ENCODE peak calls at places on chromosomes 3 and 15, in eight cellular contexts. One of them, this sample, is unnamed.

GRCh38 chr3:71585126-71585525 is 1.6 kb upstream of the FOXP1 start:
- DNase-seq in keratinocyte: no peak
- DNase-seq in adrenal gland: no peak
- DNase-seq in IMR-90: no peak
- DNase-seq in HCT116: no peak
- DNase-seq in mesendoderm: no peak
- DNase-seq in sigmoid colon: no peak
- DNase-seq in thoracic aorta: no peak
- DNase-seq in this sample: no peak

GRCh38 chr3:98732239-98733054 is 30.7 kb upstream of the ST3GAL6 start:
- DNase-seq in sigmoid colon: peak; percentile 72
- DNase-seq in thoracic aorta: no peak
- DNase-seq in keratinocyte: no peak
- DNase-seq in IMR-90: no peak
- DNase-seq in adrenal gland: peak; percentile 66
- DNase-seq in HCT116: peak; percentile 40
- DNase-seq in mesendoderm: peak; percentile 89
- DNase-seq in this sample: peak; percentile 86

GRCh38 chr3:53264718-53265117 is 8.9 kb upstream of the TKT start:
- DNase-seq in mesendoderm: no peak
- DNase-seq in thoracic aorta: no peak
- DNase-seq in keratinocyte: no peak
- DNase-seq in sigmoid colon: no peak
- DNase-seq in IMR-90: no peak
- DNase-seq in HCT116: no peak
- DNase-seq in adrenal gland: no peak
- DNase-seq in this sample: peak; percentile 24

GRCh38 chr3:144221771-144222170 is 250.1 kb downstream of the DIPK2A start:
- DNase-seq in HCT116: no peak
- DNase-seq in adrenal gland: no peak
- DNase-seq in IMR-90: no peak
- DNase-seq in mesendoderm: peak; percentile 12
- DNase-seq in keratinocyte: no peak
- DNase-seq in thoracic aorta: no peak
- DNase-seq in sigmoid colon: no peak
- DNase-seq in this sample: no peak

GRCh38 chr15:81786776-81787175 is 259.0 kb downstream of the MEX3B start:
- DNase-seq in adrenal gland: no peak
- DNase-seq in HCT116: no peak
- DNase-seq in sigmoid colon: no peak
- DNase-seq in thoracic aorta: no peak
- DNase-seq in IMR-90: no peak
- DNase-seq in keratinocyte: no peak
- DNase-seq in mesendoderm: no peak
- DNase-seq in this sample: no peak

GRCh38 chr3:145357453-145357852 is 803.5 kb downstream of the PLOD2 start:
- DNase-seq in adrenal gland: no peak
- DNase-seq in sigmoid colon: no peak
- DNase-seq in thoracic aorta: no peak
- DNase-seq in mesendoderm: peak; percentile 28
- DNase-seq in keratinocyte: no peak
- DNase-seq in IMR-90: no peak
- DNase-seq in HCT116: no peak
- DNase-seq in this sample: no peak

GRCh38 chr3:18424862-18425640 is at the start of gene SATB1:
- DNase-seq in sigmoid colon: peak; percentile 92
- DNase-seq in thoracic aorta: peak; percentile 56
- DNase-seq in adrenal gland: peak; percentile 77
- DNase-seq in mesendoderm: peak; percentile 89
- DNase-seq in keratinocyte: peak; percentile 5
- DNase-seq in HCT116: no peak
- DNase-seq in IMR-90: peak; percentile 34
- DNase-seq in this sample: peak; percentile 95

GRCh38 chr15:43531018-43531667 is 13.7 kb downstream of the MAP1A start:
- DNase-seq in sigmoid colon: peak; percentile 60
- DNase-seq in IMR-90: no peak
- DNase-seq in mesendoderm: peak; percentile 27
- DNase-seq in keratinocyte: no peak
- DNase-seq in HCT116: no peak
- DNase-seq in thoracic aorta: no peak
- DNase-seq in adrenal gland: no peak
- DNase-seq in this sample: no peak

GRCh38 chr3:195394700-195395099 is 48.1 kb downstream of the ACAP2 start:
- DNase-seq in IMR-90: peak; percentile 49
- DNase-seq in HCT116: no peak
- DNase-seq in thoracic aorta: no peak
- DNase-seq in keratinocyte: no peak
- DNase-seq in adrenal gland: no peak
- DNase-seq in sigmoid colon: no peak
- DNase-seq in mesendoderm: peak; percentile 29
- DNase-seq in this sample: no peak

GRCh38 chr3:161430307-161430706 is 59.0 kb upstream of the SPTSSB start:
- DNase-seq in mesendoderm: no peak
- DNase-seq in HCT116: no peak
- DNase-seq in sigmoid colon: no peak
- DNase-seq in IMR-90: no peak
- DNase-seq in keratinocyte: no peak
- DNase-seq in thoracic aorta: no peak
- DNase-seq in adrenal gland: no peak
- DNase-seq in this sample: no peak

GRCh38 chr3:30644615-30645014 is 38.2 kb downstream of the TGFBR2 start:
- DNase-seq in HCT116: no peak
- DNase-seq in adrenal gland: peak; percentile 66
- DNase-seq in IMR-90: peak; percentile 79
- DNase-seq in mesendoderm: no peak
- DNase-seq in thoracic aorta: no peak
- DNase-seq in sigmoid colon: peak; percentile 92
- DNase-seq in keratinocyte: no peak
- DNase-seq in this sample: no peak

GRCh38 chr15:80536231-80536630 is 132.0 kb downstream of the ARNT2 start:
- DNase-seq in HCT116: no peak
- DNase-seq in mesendoderm: peak; percentile 28
- DNase-seq in sigmoid colon: no peak
- DNase-seq in IMR-90: no peak
- DNase-seq in thoracic aorta: no peak
- DNase-seq in adrenal gland: no peak
- DNase-seq in keratinocyte: no peak
- DNase-seq in this sample: no peak

GRCh38 chr3:74599564-74599963 is 14.9 kb downstream of the CNTN3 start:
- DNase-seq in sigmoid colon: no peak
- DNase-seq in mesendoderm: no peak
- DNase-seq in thoracic aorta: no peak
- DNase-seq in keratinocyte: no peak
- DNase-seq in IMR-90: peak; percentile 50
- DNase-seq in adrenal gland: no peak
- DNase-seq in HCT116: no peak
- DNase-seq in this sample: no peak

GRCh38 chr3:10570196-10570946 is 65.0 kb upstream of the ATP2B2 start:
- DNase-seq in mesendoderm: no peak
- DNase-seq in sigmoid colon: no peak
- DNase-seq in IMR-90: no peak
- DNase-seq in HCT116: no peak
- DNase-seq in thoracic aorta: no peak
- DNase-seq in keratinocyte: no peak
- DNase-seq in adrenal gland: no peak
- DNase-seq in this sample: no peak

GRCh38 chr15:74978503-74978902 is 16.9 kb upstream of the SCAMP5 start:
- DNase-seq in keratinocyte: no peak
- DNase-seq in HCT116: no peak
- DNase-seq in sigmoid colon: no peak
- DNase-seq in thoracic aorta: no peak
- DNase-seq in adrenal gland: peak; percentile 75
- DNase-seq in mesendoderm: no peak
- DNase-seq in IMR-90: peak; percentile 22
- DNase-seq in this sample: peak; percentile 46

GRCh38 chr15:90101969-90102890 is at the start of gene IDH2:
- DNase-seq in thoracic aorta: no peak
- DNase-seq in HCT116: peak; percentile 38
- DNase-seq in keratinocyte: no peak
- DNase-seq in sigmoid colon: peak; percentile 89
- DNase-seq in IMR-90: peak; percentile 79
- DNase-seq in mesendoderm: peak; percentile 88
- DNase-seq in adrenal gland: peak; percentile 69
- DNase-seq in this sample: peak; percentile 96

GRCh38 chr3:9310043-9310442 is 52.8 kb upstream of the THUMPD3 start:
- DNase-seq in adrenal gland: no peak
- DNase-seq in HCT116: no peak
- DNase-seq in sigmoid colon: no peak
- DNase-seq in keratinocyte: no peak
- DNase-seq in thoracic aorta: no peak
- DNase-seq in IMR-90: no peak
- DNase-seq in mesendoderm: no peak
- DNase-seq in this sample: no peak

GRCh38 chr3:133468251-133468721 is 68.4 kb downstream of the BFSP2 start:
- DNase-seq in adrenal gland: no peak
- DNase-seq in HCT116: no peak
- DNase-seq in thoracic aorta: no peak
- DNase-seq in mesendoderm: no peak
- DNase-seq in IMR-90: peak; percentile 44
- DNase-seq in sigmoid colon: no peak
- DNase-seq in keratinocyte: no peak
- DNase-seq in this sample: no peak

GRCh38 chr3:165206454-165207266 is 10.5 kb upstream of the SLITRK3 start:
- DNase-seq in sigmoid colon: peak; percentile 88
- DNase-seq in HCT116: peak; percentile 63
- DNase-seq in mesendoderm: peak; percentile 88
- DNase-seq in thoracic aorta: no peak
- DNase-seq in adrenal gland: peak; percentile 67
- DNase-seq in IMR-90: peak; percentile 65
- DNase-seq in keratinocyte: no peak
- DNase-seq in this sample: peak; percentile 79

GRCh38 chr3:159669753-159670152 is 318.9 kb upstream of the IL12A start:
- DNase-seq in sigmoid colon: no peak
- DNase-seq in IMR-90: peak; percentile 65
- DNase-seq in thoracic aorta: no peak
- DNase-seq in HCT116: no peak
- DNase-seq in mesendoderm: peak; percentile 43
- DNase-seq in adrenal gland: no peak
- DNase-seq in keratinocyte: no peak
- DNase-seq in this sample: no peak
- H3K27ac ChIP-seq in sigmoid colon: peak overlapping the region; percentile 12
- H3K27ac ChIP-seq in IMR-90: no peak overlapping the region
- H3K27ac ChIP-seq in thoracic aorta: no peak overlapping the region
- H3K27ac ChIP-seq in HCT116: no peak overlapping the region
- H3K27ac ChIP-seq in mesendoderm: no peak overlapping the region
- H3K27ac ChIP-seq in adrenal gland: no peak overlapping the region
- H3K27ac ChIP-seq in keratinocyte: no peak overlapping the region
- H3K27ac ChIP-seq in this sample: no peak overlapping the region

DNA sequence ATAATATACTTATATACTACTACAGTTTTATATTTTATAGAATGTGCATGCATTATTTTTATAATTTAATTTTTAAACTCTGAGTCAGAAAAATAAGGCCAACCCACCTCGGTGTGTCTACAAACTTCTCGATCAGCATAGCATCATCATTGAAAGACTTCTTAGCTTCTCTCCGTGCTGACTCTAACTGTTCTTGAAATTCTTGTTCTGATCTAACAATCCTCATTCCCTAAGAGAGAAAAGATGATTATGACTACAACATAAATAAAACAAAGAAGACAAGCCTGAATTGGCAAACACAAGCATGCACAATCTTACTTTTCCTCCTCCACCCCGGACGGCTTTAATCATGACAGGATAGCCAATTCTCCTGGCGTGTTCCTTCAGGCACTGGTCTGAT is 28.4 kb downstream of the MCCC1 start:
- DNase-seq in keratinocyte: no peak
- DNase-seq in thoracic aorta: no peak
- DNase-seq in mesendoderm: no peak
- DNase-seq in HCT116: no peak
- DNase-seq in adrenal gland: no peak
- DNase-seq in IMR-90: no peak
- DNase-seq in sigmoid colon: no peak
- DNase-seq in this sample: no peak
- H3K36me3 ChIP-seq in keratinocyte: peaks cover 3% of the 10 kb centered on the region
- H3K36me3 ChIP-seq in thoracic aorta: peaks cover 22% of the 10 kb centered on the region
- H3K36me3 ChIP-seq in mesendoderm: no peaks in the 10 kb centered on the region
- H3K36me3 ChIP-seq in HCT116: no peaks in the 10 kb centered on the region
- H3K36me3 ChIP-seq in adrenal gland: peaks cover 18% of the 10 kb centered on the region
- H3K36me3 ChIP-seq in IMR-90: peaks cover 5% of the 10 kb centered on the region
- H3K36me3 ChIP-seq in sigmoid colon: peaks cover 25% of the 10 kb centered on the region
- H3K36me3 ChIP-seq in this sample: peaks cover 30% of the 10 kb centered on the region

DNA sequence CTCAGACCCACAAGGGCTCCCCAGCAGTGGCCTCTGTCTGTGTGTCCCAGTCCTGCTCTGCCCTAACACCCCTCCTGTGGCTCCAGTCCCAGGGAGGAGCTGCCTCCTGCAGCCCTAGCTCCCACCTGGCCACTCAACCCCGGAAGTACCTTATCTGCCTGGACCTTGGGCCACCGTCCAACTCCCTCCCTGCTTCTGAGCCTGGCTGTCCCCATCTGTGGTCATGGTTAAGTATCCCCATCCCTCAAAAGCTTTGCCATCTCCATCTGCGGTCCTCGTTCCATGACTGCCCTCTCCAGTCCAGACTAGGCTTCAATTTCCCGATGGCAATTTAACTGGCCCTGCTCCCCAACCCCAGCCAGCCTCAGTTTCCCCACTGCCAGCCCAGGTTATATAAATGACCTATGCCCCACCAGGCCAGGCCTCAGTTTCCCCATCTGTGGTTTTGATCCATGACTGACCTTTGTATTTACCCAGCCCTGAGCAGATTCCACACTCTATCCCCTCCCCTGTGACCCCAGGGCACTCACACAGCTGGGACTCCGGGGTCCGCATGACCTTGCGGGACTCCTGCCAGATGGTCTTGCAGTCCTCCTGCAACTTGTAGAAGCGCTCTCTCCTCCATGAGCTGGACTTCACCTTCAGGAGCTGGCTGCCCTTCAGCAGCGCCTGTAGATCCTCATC is 9.6 kb downstream of the PLCD1 start:
- DNase-seq in thoracic aorta: no peak
- DNase-seq in HCT116: no peak
- DNase-seq in adrenal gland: no peak
- DNase-seq in IMR-90: no peak
- DNase-seq in sigmoid colon: peak; percentile 62
- DNase-seq in keratinocyte: no peak
- DNase-seq in mesendoderm: no peak
- DNase-seq in this sample: no peak
- H3K27ac ChIP-seq in thoracic aorta: no peak overlapping the region
- H3K27ac ChIP-seq in HCT116: no peak overlapping the region
- H3K27ac ChIP-seq in adrenal gland: no peak overlapping the region
- H3K27ac ChIP-seq in IMR-90: no peak overlapping the region
- H3K27ac ChIP-seq in sigmoid colon: no peak overlapping the region
- H3K27ac ChIP-seq in keratinocyte: no peak overlapping the region
- H3K27ac ChIP-seq in mesendoderm: no peak overlapping the region
- H3K27ac ChIP-seq in this sample: no peak overlapping the region

DNA sequence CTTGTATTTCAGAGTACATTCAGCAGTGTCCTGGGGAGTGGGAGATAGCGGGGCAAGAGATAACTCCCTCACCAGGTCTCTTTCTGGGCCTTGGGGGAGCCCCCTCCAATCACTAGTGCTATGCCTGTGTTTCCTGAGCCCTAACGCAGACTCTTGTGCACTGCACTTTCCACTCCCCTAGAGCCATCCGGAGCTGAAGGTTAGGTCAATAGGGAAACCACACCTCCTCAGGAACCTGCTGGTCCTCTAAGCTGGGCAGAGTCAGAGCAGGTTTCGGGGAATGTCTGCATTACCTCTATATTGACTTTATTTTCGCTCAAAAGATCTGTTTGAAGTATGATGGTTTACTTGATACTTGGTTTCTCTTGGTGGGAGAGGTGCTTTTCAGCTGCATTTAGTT is 617.0 kb upstream of the ROBO1 start:
- DNase-seq in mesendoderm: peak; percentile 85
- DNase-seq in adrenal gland: no peak
- DNase-seq in sigmoid colon: no peak
- DNase-seq in keratinocyte: no peak
- DNase-seq in thoracic aorta: no peak
- DNase-seq in IMR-90: no peak
- DNase-seq in HCT116: no peak
- DNase-seq in this sample: no peak
- H3K36me3 ChIP-seq in mesendoderm: no peaks in the 10 kb centered on the region
- H3K36me3 ChIP-seq in adrenal gland: no peaks in the 10 kb centered on the region
- H3K36me3 ChIP-seq in sigmoid colon: no peaks in the 10 kb centered on the region
- H3K36me3 ChIP-seq in keratinocyte: no peaks in the 10 kb centered on the region
- H3K36me3 ChIP-seq in thoracic aorta: no peaks in the 10 kb centered on the region
- H3K36me3 ChIP-seq in IMR-90: no peaks in the 10 kb centered on the region
- H3K36me3 ChIP-seq in HCT116: no peaks in the 10 kb centered on the region
- H3K36me3 ChIP-seq in this sample: no peaks in the 10 kb centered on the region